ENCODE peak calls at places on chromosomes 16 and 17, in seven cellular contexts. One of them, this sample, is unnamed.

GRCh38 chr17:79622776-79623175 is 11.9 kb upstream of the RBFOX3 start:
- DNase-seq in stimulated activated CD8-positive, alpha-beta memory T cell treated with anti-CD3 and anti-CD28 coated beads, Interleukin-4, amount 100 ng/mL, for 4 hours: no peak
- DNase-seq in activated CD8-positive, alpha-beta T cell treated with anti-CD3 and anti-CD28 coated beads, Interleukin-2, amount 10 ng/mL, durations not matched to agents 7 days and 5 days: no peak
- DNase-seq in right atrium auricular region: no peak
- DNase-seq in BE2C: no peak
- DNase-seq in neuronal stem cell: no peak
- DNase-seq in SK-N-DZ: no peak
- DNase-seq in this sample: no peak

GRCh38 chr17:17147821-17148220 is 58.3 kb downstream of the PLD6 start:
- DNase-seq in stimulated activated CD8-positive, alpha-beta memory T cell treated with anti-CD3 and anti-CD28 coated beads, Interleukin-4, amount 100 ng/mL, for 4 hours: no peak
- DNase-seq in activated CD8-positive, alpha-beta T cell treated with anti-CD3 and anti-CD28 coated beads, Interleukin-2, amount 10 ng/mL, durations not matched to agents 7 days and 5 days: no peak
- DNase-seq in right atrium auricular region: no peak
- DNase-seq in BE2C: no peak
- DNase-seq in neuronal stem cell: no peak
- DNase-seq in SK-N-DZ: no peak
- DNase-seq in this sample: no peak

GRCh38 chr17:18362509-18363020 is 785 bp downstream of the SHMT1 start:
- DNase-seq in right atrium auricular region: peak
- DNase-seq in neuronal stem cell: peak
- DNase-seq in activated CD8-positive, alpha-beta T cell treated with anti-CD3 and anti-CD28 coated beads, Interleukin-2, amount 10 ng/mL, durations not matched to agents 7 days and 5 days: no peak
- DNase-seq in BE2C: no peak
- DNase-seq in SK-N-DZ: no peak
- DNase-seq in stimulated activated CD8-positive, alpha-beta memory T cell treated with anti-CD3 and anti-CD28 coated beads, Interleukin-4, amount 100 ng/mL, for 4 hours: no peak
- DNase-seq in this sample: peak

GRCh38 chr17:73291260-73291801 is 20.5 kb downstream of the CDC42EP4 start:
- DNase-seq in activated CD8-positive, alpha-beta T cell treated with anti-CD3 and anti-CD28 coated beads, Interleukin-2, amount 10 ng/mL, durations not matched to agents 7 days and 5 days: peak
- DNase-seq in BE2C: no peak
- DNase-seq in right atrium auricular region: peak
- DNase-seq in SK-N-DZ: no peak
- DNase-seq in stimulated activated CD8-positive, alpha-beta memory T cell treated with anti-CD3 and anti-CD28 coated beads, Interleukin-4, amount 100 ng/mL, for 4 hours: no peak
- DNase-seq in neuronal stem cell: no peak
- DNase-seq in this sample: no peak

GRCh38 chr17:444879-445454 is 92.4 kb upstream of the RPH3AL start:
- DNase-seq in neuronal stem cell: no peak
- DNase-seq in activated CD8-positive, alpha-beta T cell treated with anti-CD3 and anti-CD28 coated beads, Interleukin-2, amount 10 ng/mL, durations not matched to agents 7 days and 5 days: no peak
- DNase-seq in right atrium auricular region: no peak
- DNase-seq in stimulated activated CD8-positive, alpha-beta memory T cell treated with anti-CD3 and anti-CD28 coated beads, Interleukin-4, amount 100 ng/mL, for 4 hours: no peak
- DNase-seq in SK-N-DZ: no peak
- DNase-seq in BE2C: no peak
- DNase-seq in this sample: no peak

GRCh38 chr17:2040942-2041560 is 771 bp upstream of the OVCA2 start:
- DNase-seq in right atrium auricular region: no peak
- DNase-seq in SK-N-DZ: no peak
- DNase-seq in stimulated activated CD8-positive, alpha-beta memory T cell treated with anti-CD3 and anti-CD28 coated beads, Interleukin-4, amount 100 ng/mL, for 4 hours: no peak
- DNase-seq in neuronal stem cell: no peak
- DNase-seq in activated CD8-positive, alpha-beta T cell treated with anti-CD3 and anti-CD28 coated beads, Interleukin-2, amount 10 ng/mL, durations not matched to agents 7 days and 5 days: no peak
- DNase-seq in BE2C: no peak
- DNase-seq in this sample: no peak

GRCh38 chr17:75417054-75417453 is 11.6 kb upstream of the GRB2 start:
- DNase-seq in right atrium auricular region: no peak
- DNase-seq in stimulated activated CD8-positive, alpha-beta memory T cell treated with anti-CD3 and anti-CD28 coated beads, Interleukin-4, amount 100 ng/mL, for 4 hours: no peak
- DNase-seq in SK-N-DZ: no peak
- DNase-seq in neuronal stem cell: no peak
- DNase-seq in BE2C: no peak
- DNase-seq in activated CD8-positive, alpha-beta T cell treated with anti-CD3 and anti-CD28 coated beads, Interleukin-2, amount 10 ng/mL, durations not matched to agents 7 days and 5 days: no peak
- DNase-seq in this sample: no peak

GRCh38 chr16:31130899-31131298 is 4.6 kb downstream of the PRSS8 start:
- DNase-seq in BE2C: no peak
- DNase-seq in stimulated activated CD8-positive, alpha-beta memory T cell treated with anti-CD3 and anti-CD28 coated beads, Interleukin-4, amount 100 ng/mL, for 4 hours: no peak
- DNase-seq in right atrium auricular region: no peak
- DNase-seq in SK-N-DZ: no peak
- DNase-seq in neuronal stem cell: no peak
- DNase-seq in activated CD8-positive, alpha-beta T cell treated with anti-CD3 and anti-CD28 coated beads, Interleukin-2, amount 10 ng/mL, durations not matched to agents 7 days and 5 days: no peak
- DNase-seq in this sample: no peak

GRCh38 chr17:62099532-62099931 is 34.5 kb upstream of the MED13 start:
- DNase-seq in right atrium auricular region: no peak
- DNase-seq in activated CD8-positive, alpha-beta T cell treated with anti-CD3 and anti-CD28 coated beads, Interleukin-2, amount 10 ng/mL, durations not matched to agents 7 days and 5 days: no peak
- DNase-seq in SK-N-DZ: no peak
- DNase-seq in BE2C: no peak
- DNase-seq in neuronal stem cell: no peak
- DNase-seq in stimulated activated CD8-positive, alpha-beta memory T cell treated with anti-CD3 and anti-CD28 coated beads, Interleukin-4, amount 100 ng/mL, for 4 hours: no peak
- DNase-seq in this sample: no peak